ENCODE peak calls at places on chromosomes 5 and 9, in four cellular contexts. K, F, S and V are unnamed samples.

GRCh38 chr5:51391175-51391574 is 7.9 kb downstream of the ISL1 start:
- DNase-seq in K (no peak), F (no peak), S (no peak), V (no peak)

GRCh38 chr5:81626524-81626923 is 124.4 kb downstream of the SSBP2 start:
- DNase-seq in K (no peak), F (no peak), S (peak), V (peak)

GRCh38 chr5:122182491-122182921 is 53.2 kb downstream of the ZNF474 start:
- DNase-seq in K (peak), F (no peak), S (peak), V (peak)

GRCh38 chr5:60577116-60577515 is 122.8 kb downstream of the DEPDC1B start:
- DNase-seq in K (no peak), F (no peak), S (peak), V (no peak)

GRCh38 chr5:102090770-102091169 is 205.3 kb downstream of the SLCO4C1 start:
- DNase-seq in K (no peak), F (no peak), S (no peak), V (no peak)

GRCh38 chr9:37486616-37487544 is 1.1 kb downstream of the POLR1E start:
- DNase-seq in K (no peak), F (no peak), S (peak), V (peak)

GRCh38 chr5:69187342-69187741 is 2.0 kb upstream of the CENPH start:
- DNase-seq in K (no peak), F (no peak), S (no peak), V (no peak)

GRCh38 chr5:64690417-64691151 is at the start of gene SHISAL2B:
- DNase-seq in K (no peak), F (no peak), S (peak), V (peak)

GRCh38 chr9:135650408-135650807 is 11.1 kb upstream of the GLT6D1 start:
- DNase-seq in K (no peak), F (no peak), S (no peak), V (no peak)

GRCh38 chr9:86259557-86259956 is at the start of gene C9orf153:
- DNase-seq in K (no peak), F (no peak), S (no peak), V (no peak)

GRCh38 chr5:172487671-172488070 is 33.3 kb upstream of the SH3PXD2B start:
- DNase-seq in K (no peak), F (no peak), S (peak), V (no peak)

GRCh38 chr9:37968228-37968672 is 64.3 kb upstream of the SLC25A51 start:
- DNase-seq in K (no peak), F (no peak), S (peak), V (peak)

GRCh38 chr5:135810188-135810943 is 24.1 kb upstream of the SLC25A48 start:
- DNase-seq in K (no peak), F (no peak), S (peak), V (no peak)

GRCh38 chr9:536597-537511 is 304.6 kb upstream of the DMRT1 start:
- DNase-seq in K (no peak), F (no peak), S (no peak), V (no peak)

GRCh38 chr9:128607642-128608350 is 48.9 kb downstream of the DYNC2I2 start:
- DNase-seq in K (peak), F (no peak), S (peak), V (peak)

GRCh38 chr9:122221223-122221811 is 7.4 kb downstream of the LHX6 start:
- DNase-seq in K (no peak), F (no peak), S (no peak), V (no peak)

GRCh38 chr9:35116898-35117551 is 1.4 kb upstream of the ATOSB start:
- DNase-seq in K (peak), F (no peak), S (peak), V (peak)

GRCh38 chr5:11177993-11178711 is 417.1 kb upstream of the DAP start:
- DNase-seq in K (no peak), F (no peak), S (no peak), V (no peak)

GRCh38 chr9:130193119-130193518 is 20.9 kb downstream of the NCS1 start:
- DNase-seq in K (no peak), F (no peak), S (no peak), V (no peak)

GRCh38 chr5:123180178-123180577 is 91.1 kb downstream of the PRDM6 start:
- DNase-seq in K (no peak), F (no peak), S (no peak), V (peak)

GRCh38 chr9:82021198-82021597 is 32.6 kb downstream of the SPATA31D1 start:
- DNase-seq in K (no peak), F (no peak), S (peak), V (peak)

GRCh38 chr5:141186897-141187512 is at the start of gene PCDHB9:
- DNase-seq in K (no peak), F (no peak), S (peak), V (peak)

GRCh38 chr5:179698935-179699639 is at the start of gene CANX:
- DNase-seq in K (no peak), F (no peak), S (no peak), V (no peak)

DNA sequence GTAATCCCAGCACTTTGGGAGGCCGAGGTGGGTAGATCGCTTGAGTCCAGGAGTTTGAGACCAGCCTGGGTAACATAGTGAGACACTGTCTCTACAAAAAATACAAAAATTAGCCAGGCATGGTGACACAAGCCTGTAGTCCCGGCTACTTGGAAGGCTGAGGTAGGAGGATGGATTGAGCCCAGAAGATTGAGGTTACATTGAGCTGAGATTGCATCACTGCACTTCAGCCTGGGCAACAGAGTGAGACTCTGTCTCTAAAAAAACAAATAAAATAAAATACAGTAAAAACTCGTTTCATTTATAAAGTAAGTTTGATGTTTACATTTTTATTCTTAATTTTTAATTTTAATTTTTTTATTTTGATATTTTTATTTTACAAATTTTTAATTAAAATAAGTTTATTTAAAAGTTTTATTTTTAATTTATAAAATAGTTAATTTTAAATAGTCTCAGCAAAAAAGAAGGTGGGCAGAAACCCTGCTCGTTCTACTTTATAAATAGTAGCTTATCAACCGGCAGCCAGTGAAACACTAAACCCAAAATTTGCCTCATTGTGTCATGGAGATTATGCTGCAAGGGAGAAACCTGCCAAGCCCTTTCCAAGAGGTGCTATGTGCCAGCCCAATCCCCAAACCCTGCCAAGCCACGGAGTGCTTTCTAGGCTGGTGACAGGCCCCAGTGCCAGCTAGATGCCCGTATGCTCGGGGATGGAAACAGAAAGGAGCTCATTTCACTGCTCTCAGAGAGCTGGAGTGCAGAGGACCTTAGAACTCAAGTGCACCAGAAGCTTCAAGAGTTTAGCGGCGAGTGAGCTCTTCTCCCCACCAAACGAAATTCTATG is 38.9 kb downstream of the SERINC5 start:
- DNase-seq in K (peak), F (no peak), S (no peak), V (peak)
- H3K4me3 ChIP-seq in K (no peak), F (no peak), S (no peak), V (no peak)

GRCh38 chr5:62466228-62466627 is 53.7 kb downstream of the IPO11 start:
- DNase-seq in K (no peak), F (no peak), S (no peak), V (peak)

GRCh38 chr5:62461561-62461960 is 49.0 kb downstream of the IPO11 start:
- DNase-seq in K (no peak), F (no peak), S (no peak), V (no peak)

GRCh38 chr5:62457071-62457470 is 44.5 kb downstream of the IPO11 start:
- DNase-seq in K (no peak), F (no peak), S (peak), V (peak)

GRCh38 chr5:62460578-62460983 is 48.0 kb downstream of the IPO11 start:
- DNase-seq in K (no peak), F (no peak), S (peak), V (peak)
- TF ChIP-seq CTCF in K (peak), F (peak), S (peak), V (peak)

DNA sequence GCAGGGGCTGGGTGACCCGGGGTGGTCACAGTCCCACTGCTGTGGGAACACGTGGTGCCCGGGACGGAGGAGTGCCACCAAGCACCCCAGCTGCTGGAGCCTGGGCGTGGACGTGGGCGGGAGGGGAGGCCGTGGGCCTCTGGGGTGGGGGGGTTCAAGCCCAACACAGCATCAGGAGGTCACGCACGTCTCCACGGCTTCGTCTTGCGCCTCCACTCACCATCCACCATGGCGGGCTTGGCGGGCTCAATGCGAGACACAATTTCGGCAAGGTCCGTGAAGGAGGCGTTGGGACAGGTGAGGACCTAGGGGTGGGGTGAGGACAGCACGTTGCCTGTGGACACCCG is 2.2 kb upstream of the NSMF start:
- DNase-seq in K (no peak), F (no peak), S (no peak), V (no peak)
- H3K4me3 ChIP-seq in K (peak), F (no peak), S (no peak), V (no peak)

GRCh38 chr9:4298255-4299005 is 1.4 kb downstream of the GLIS3 start:
- DNase-seq in K (peak), F (no peak), S (no peak), V (no peak)
- TF ChIP-seq CTCF in K (no peak), F (no peak), S (no peak), V (no peak)